ENCODE peak calls at places on chromosomes 6 and 20, in seven cellular contexts. M is A549, R is tibial artery, K is fibroblast of pulmonary artery, L is thoracic aorta, E is SK-N-SH, O is GM23248. D is an unnamed sample.

GRCh38 chr20:58054744-58055373 is 173.6 kb downstream of the ANKRD60 start:
- DNase-seq in M (no peak), R (peak; percentile 72), K (no peak), L (no peak), E (no peak), O (peak; percentile 46), D (no peak)

GRCh38 chr6:41914343-41914742 is 6.6 kb downstream of the MED20 start:
- DNase-seq in M (no peak), R (no peak), K (no peak), L (no peak), E (no peak), O (no peak), D (no peak)

GRCh38 chr6:116287668-116288282 is 8.0 kb upstream of the TSPYL1 start:
- DNase-seq in M (peak; percentile 61), R (no peak), K (peak; percentile 78), L (no peak), E (peak; percentile 21), O (peak; percentile 72), D (no peak)

GRCh38 chr6:100663219-100663863 is 198.6 kb upstream of the SIM1 start:
- DNase-seq in M (peak; percentile 15), R (no peak), K (peak; percentile 86), L (no peak), E (no peak), O (peak; percentile 91), D (no peak)

GRCh38 chr20:48578397-48579098 is 249.3 kb downstream of the PREX1 start:
- DNase-seq in M (peak; percentile 14), R (no peak), K (no peak), L (no peak), E (no peak), O (peak; percentile 3), D (no peak)

GRCh38 chr20:6562111-6562510 is 205.4 kb upstream of the BMP2 start:
- DNase-seq in M (no peak), R (no peak), K (peak; percentile 92), L (no peak), E (no peak), O (peak; percentile 68), D (no peak)

GRCh38 chr6:162056061-162056460 is 671.5 kb downstream of the PRKN start:
- DNase-seq in M (no peak), R (no peak), K (no peak), L (no peak), E (no peak), O (no peak), D (no peak)

GRCh38 chr6:100998111-100998510 is 117.0 kb upstream of the ASCC3 start:
- DNase-seq in M (no peak), R (no peak), K (peak; percentile 20), L (no peak), E (no peak), O (peak; percentile 21), D (no peak)

GRCh38 chr20:346640-347316 is at the start of gene NRSN2:
- DNase-seq in M (peak; percentile 77), R (peak; percentile 81), K (peak; percentile 66), L (no peak), E (peak; percentile 89), O (peak; percentile 83), D (peak; percentile 89)

GRCh38 chr20:839015-839414 is 5.5 kb downstream of the FAM110A start:
- DNase-seq in M (no peak), R (no peak), K (no peak), L (no peak), E (no peak), O (no peak), D (no peak)

GRCh38 chr6:169254456-169255316 is 1.0 kb upstream of the THBS2 start:
- DNase-seq in M (no peak), R (no peak), K (no peak), L (no peak), E (no peak), O (peak; percentile 35), D (no peak)

GRCh38 chr6:83708970-83709747 is at the start of gene SNAP91:
- DNase-seq in M (peak; percentile 12), R (no peak), K (peak; percentile 2), L (no peak), E (peak; percentile 95), O (no peak), D (peak; percentile 73)
- H3K4me3 ChIP-seq in M (peak within 1 kb of the TSS; percentile 69), R (peak within 1 kb of the TSS; percentile 76), K (peak within 1 kb of the TSS; percentile 44), L (peak within 1 kb of the TSS; percentile 83), E (peak within 1 kb of the TSS; percentile 60), O (peak within 1 kb of the TSS; percentile 70), D (peak within 1 kb of the TSS; percentile 42)

GRCh38 chr20:10508060-10508459 is 73.0 kb downstream of the SLX4IP start:
- DNase-seq in M (no peak), R (peak; percentile 78), K (peak; percentile 44), L (no peak), E (no peak), O (peak; percentile 49), D (no peak)

GRCh38 chr20:10507052-10507451 is 71.9 kb downstream of the SLX4IP start:
- DNase-seq in M (no peak), R (no peak), K (no peak), L (no peak), E (no peak), O (no peak), D (no peak)

GRCh38 chr20:10509411-10509810 is 74.3 kb downstream of the SLX4IP start:
- DNase-seq in M (no peak), R (no peak), K (no peak), L (no peak), E (no peak), O (no peak), D (no peak)

GRCh38 chr20:10510216-10510615 is 75.1 kb downstream of the SLX4IP start:
- DNase-seq in M (no peak), R (no peak), K (no peak), L (no peak), E (no peak), O (no peak), D (no peak)

GRCh38 chr20:10508468-10509251 is 73.6 kb downstream of the SLX4IP start:
- DNase-seq in M (peak; percentile 29), R (peak; percentile 73), K (peak; percentile 65), L (no peak), E (peak; percentile 53), O (peak; percentile 56), D (no peak)
- H3K4me3 ChIP-seq in M (no peak overlapping the region), R (no peak overlapping the region), K (no peak overlapping the region), L (no peak overlapping the region), E (peak overlapping the region; percentile 3), O (no peak overlapping the region), D (no peak overlapping the region)

GRCh38 chr6:115216835-115217234 is 843.9 kb downstream of the FRK start:
- DNase-seq in M (no peak), R (no peak), K (no peak), L (no peak), E (no peak), O (no peak), D (no peak)

GRCh38 chr6:115221185-115221584 is 839.5 kb downstream of the FRK start:
- DNase-seq in M (no peak), R (no peak), K (no peak), L (no peak), E (no peak), O (no peak), D (peak; percentile 10)

GRCh38 chr6:115214283-115214682 is 846.4 kb downstream of the FRK start:
- DNase-seq in M (no peak), R (no peak), K (no peak), L (no peak), E (no peak), O (no peak), D (no peak)

GRCh38 chr6:115220760-115221159 is 839.9 kb downstream of the FRK start:
- DNase-seq in M (no peak), R (no peak), K (no peak), L (no peak), E (no peak), O (no peak), D (no peak)

DNA sequence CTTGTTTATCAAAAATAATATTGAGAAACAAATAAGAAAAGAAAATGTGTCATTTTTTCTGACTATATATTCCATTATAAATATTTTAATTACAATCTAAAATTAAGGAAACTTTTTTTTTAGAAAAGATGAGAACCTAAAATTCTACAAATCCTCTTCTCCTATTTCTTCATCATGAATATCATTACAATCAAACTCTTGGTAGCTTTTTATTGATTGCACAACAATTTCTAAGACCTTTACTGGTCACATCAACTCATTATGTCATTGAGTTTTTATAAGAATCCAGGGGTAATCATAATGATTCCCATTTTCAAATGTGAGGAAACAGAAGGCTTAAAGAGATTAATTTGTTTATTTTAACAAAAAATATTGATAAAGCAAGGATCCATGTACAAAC is 841.0 kb downstream of the FRK start:
- DNase-seq in M (no peak), R (no peak), K (no peak), L (no peak), E (no peak), O (no peak), D (no peak)
- H3K4me3 ChIP-seq in M (no peak overlapping the region), R (no peak overlapping the region), K (no peak overlapping the region), L (no peak overlapping the region), E (no peak overlapping the region), O (no peak overlapping the region), D (no peak overlapping the region)

GRCh38 chr6:35299674-35300073 is 2.1 kb downstream of the DEF6 start:
- DNase-seq in M (no peak), R (peak; percentile 64), K (no peak), L (no peak), E (no peak), O (no peak), D (no peak)
- H3K4me3 ChIP-seq in M (no peak overlapping the region), R (no peak overlapping the region), K (no peak overlapping the region), L (peak overlapping the region; percentile 12), E (no peak overlapping the region), O (no peak overlapping the region), D (no peak overlapping the region)

GRCh38 chr20:47493175-47493953 is 8.3 kb upstream of the NCOA3 start:
- DNase-seq in M (peak; percentile 64), R (peak; percentile 94), K (peak; percentile 89), L (peak; percentile 58), E (peak; percentile 52), O (peak; percentile 76), D (peak; percentile 86)
- H3K4me3 ChIP-seq in M (no peak overlapping the region), R (peak overlapping the region; percentile 9), K (no peak overlapping the region), L (peak overlapping the region; percentile 46), E (no peak overlapping the region), O (peak overlapping the region; percentile 14), D (no peak overlapping the region)

GRCh38 chr6:44001318-44001868 is 125.9 kb downstream of the MRPL14 start:
- DNase-seq in M (peak; percentile 57), R (peak; percentile 59), K (no peak), L (no peak), E (peak; percentile 67), O (peak; percentile 49), D (no peak)
- H3K4me3 ChIP-seq in M (peak overlapping the region; percentile 60), R (no peak overlapping the region), K (no peak overlapping the region), L (no peak overlapping the region), E (no peak overlapping the region), O (no peak overlapping the region), D (no peak overlapping the region)

GRCh38 chr20:11520596-11520995 is 397.1 kb upstream of the BTBD3 start:
- DNase-seq in M (no peak), R (no peak), K (no peak), L (no peak), E (no peak), O (no peak), D (no peak)
- H3K4me3 ChIP-seq in M (no peak overlapping the region), R (no peak overlapping the region), K (no peak overlapping the region), L (no peak overlapping the region), E (no peak overlapping the region), O (no peak overlapping the region), D (no peak overlapping the region)

GRCh38 chr6:48568856-48569255 is 457.9 kb upstream of the PTCHD4 start:
- DNase-seq in M (no peak), R (no peak), K (no peak), L (no peak), E (no peak), O (no peak), D (no peak)
- H3K4me3 ChIP-seq in M (no peak overlapping the region), R (no peak overlapping the region), K (no peak overlapping the region), L (no peak overlapping the region), E (peak overlapping the region; percentile 28), O (no peak overlapping the region), D (no peak overlapping the region)